ENCODE peak calls at places on chromosomes 13 and 19, in four cellular contexts. I is heart right ventricle, H is iris pigment epithelial cell, Q is OCI-M1. G is an unnamed sample.

GRCh38 chr19:5191091-5191490 is 149.5 kb downstream of the PTPRS start:
- DNase-seq in I (no peak), H (peak; percentile 20), Q (peak; percentile 31), G (peak; percentile 54)

GRCh38 chr19:19451429-19452240 is 46.2 kb downstream of the GATAD2A start:
- DNase-seq in I (no peak), H (no peak), Q (no peak), G (no peak)

GRCh38 chr13:113562085-113562749 is 22.3 kb upstream of the TFDP1 start:
- DNase-seq in I (peak; percentile 63), H (peak; percentile 75), Q (peak; percentile 76), G (peak; percentile 79)

GRCh38 chr19:29858000-29858596 is 46.3 kb downstream of the CCNE1 start:
- DNase-seq in I (no peak), H (no peak), Q (peak; percentile 44), G (peak; percentile 18)

GRCh38 chr13:64723735-64724134 is 2506.4 kb downstream of the PCDH9 start:
- DNase-seq in I (no peak), H (peak; percentile 94), Q (no peak), G (no peak)

GRCh38 chr19:41621654-41622053 is 5.2 kb downstream of the CEACAM4 start:
- DNase-seq in I (no peak), H (no peak), Q (no peak), G (peak; percentile 53)

GRCh38 chr19:47813304-47813994 is 8.3 kb upstream of the CRX start:
- DNase-seq in I (peak; percentile 77), H (peak; percentile 34), Q (peak; percentile 89), G (peak; percentile 93)

GRCh38 chr13:95573226-95573625 is 20.7 kb downstream of the CLDN10 start:
- DNase-seq in I (no peak), H (peak; percentile 27), Q (no peak), G (no peak)

GRCh38 chr13:71513414-71514063 is 353.5 kb downstream of the DACH1 start:
- DNase-seq in I (no peak), H (no peak), Q (no peak), G (no peak)

GRCh38 chr19:15374105-15374651 is 5.4 kb downstream of the AKAP8 start:
- DNase-seq in I (no peak), H (no peak), Q (no peak), G (no peak)

GRCh38 chr13:91313103-91313502 is 34.4 kb upstream of the MIR17HG start:
- DNase-seq in I (no peak), H (peak; percentile 3), Q (peak; percentile 84), G (peak; percentile 14)

GRCh38 chr13:91922969-91923592 is 524.7 kb downstream of the GPC5 start:
- DNase-seq in I (no peak), H (no peak), Q (peak; percentile 16), G (peak; percentile 12)

GRCh38 chr13:26074706-26075105 is 22.9 kb upstream of the SHISA2 start:
- DNase-seq in I (no peak), H (peak; percentile 26), Q (no peak), G (no peak)

GRCh38 chr19:13920940-13921744 is 15.1 kb downstream of the CC2D1A start:
- DNase-seq in I (no peak), H (peak; percentile 64), Q (peak; percentile 96), G (peak; percentile 80)

GRCh38 chr13:106568225-106569003 is 477 bp upstream of the ARGLU1 start:
- DNase-seq in I (no peak), H (no peak), Q (no peak), G (peak; percentile 52)

GRCh38 chr19:709965-710714 is 1.4 kb downstream of the PALM start:
- DNase-seq in I (peak; percentile 77), H (no peak), Q (no peak), G (no peak)

GRCh38 chr13:112792511-112792910 is 102.7 kb downstream of the ATP11A start:
- DNase-seq in I (no peak), H (no peak), Q (no peak), G (no peak)

GRCh38 chr19:2398735-2399305 is 28.6 kb downstream of the TIMM13 start:
- DNase-seq in I (no peak), H (no peak), Q (no peak), G (no peak)

GRCh38 chr19:7611541-7612279 is 16.0 kb downstream of the CAMSAP3 start:
- DNase-seq in I (no peak), H (no peak), Q (no peak), G (no peak)

G was measured in NB4.